ENCODE peak calls at places on chromosome 1, in ten cellular contexts. F, C, S, Z, D, P, V, L, U and R are unnamed samples.

GRCh38 chr1:151098126-151098525 is 27.6 kb downstream of the GABPB2 start:
- DNase-seq in P (no peak), F (no peak), Z (no peak), S (no peak), D (no peak), V (no peak), U (no peak), L (no peak), C (no peak), R (no peak)

GRCh38 chr1:173422456-173422976 is 54.6 kb upstream of the PRDX6 start:
- DNase-seq in P (peak; percentile 18), C (peak; percentile 4), F (no peak), U (no peak), S (no peak), Z (no peak), D (no peak), L (no peak), V (no peak), R (no peak)

GRCh38 chr1:42105025-42105424 is 48.2 kb upstream of the GUCA2B start:
- DNase-seq in Z (no peak), P (no peak), D (no peak), F (no peak), V (no peak), C (no peak), L (no peak), S (no peak), U (no peak), R (no peak)

GRCh38 chr1:168224991-168225390 is 813 bp upstream of the SFT2D2 start:
- DNase-seq in U (no peak), Z (no peak), F (no peak), V (no peak), L (no peak), S (no peak), D (no peak), C (no peak), P (no peak), R (no peak)

GRCh38 chr1:174794861-174795260 is 204.9 kb upstream of the CACYBP start:
- DNase-seq in S (no peak), U (no peak), F (no peak), L (no peak), D (no peak), P (no peak), C (no peak), Z (no peak), V (no peak), R (no peak)

GRCh38 chr1:150562384-150563339 is 13.5 kb downstream of the ADAMTSL4 start:
- DNase-seq in C (no peak), D (no peak), F (no peak), V (no peak), S (peak; percentile 81), Z (peak; percentile 72), U (peak; percentile 58), P (no peak), L (peak; percentile 43), R (no peak)

GRCh38 chr1:15261155-15262002 is 14.4 kb downstream of the FHAD1 start:
- DNase-seq in C (no peak), L (peak; percentile 84), F (no peak), U (peak; percentile 90), D (peak; percentile 57), V (no peak), Z (no peak), P (peak; percentile 43), S (peak; percentile 20), R (no peak)

GRCh38 chr1:92329356-92330129 is 30.7 kb downstream of the RPAP2 start:
- DNase-seq in S (no peak), Z (no peak), F (no peak), V (peak; percentile 25), C (no peak), P (no peak), U (no peak), D (no peak), L (no peak), R (no peak)

GRCh38 chr1:240306673-240307072 is 215.0 kb downstream of the FMN2 start:
- DNase-seq in P (no peak), F (no peak), D (no peak), V (no peak), U (no peak), S (no peak), L (no peak), C (no peak), Z (no peak), R (no peak)

GRCh38 chr1:15088146-15089025 is 65.2 kb upstream of the TMEM51 start:
- DNase-seq in U (no peak), L (no peak), S (no peak), D (no peak), P (no peak), V (no peak), F (no peak), C (no peak), Z (no peak), R (no peak)

GRCh38 chr1:32988665-32989064 is 24.1 kb upstream of the RNF19B start:
- DNase-seq in P (no peak), Z (no peak), L (no peak), U (no peak), V (no peak), F (no peak), S (no peak), D (no peak), C (no peak), R (no peak)

GRCh38 chr1:72848997-72849396 is 566.7 kb upstream of the NEGR1 start:
- DNase-seq in L (no peak), D (no peak), F (no peak), S (no peak), C (no peak), P (no peak), Z (no peak), V (no peak), U (no peak), R (no peak)

GRCh38 chr1:47331875-47332274 is 1.7 kb upstream of the CMPK1 start:
- DNase-seq in S (no peak), P (no peak), F (no peak), D (no peak), L (no peak), C (no peak), U (no peak), V (no peak), Z (no peak), R (no peak)

GRCh38 chr1:181660621-181661020 is 177.3 kb downstream of the CACNA1E start:
- DNase-seq in U (no peak), Z (no peak), V (no peak), C (no peak), S (no peak), D (no peak), F (no peak), L (no peak), P (no peak), R (no peak)
- H3K4me1 ChIP-seq in U (no peaks in the 10 kb centered on the region), Z (no peaks in the 10 kb centered on the region), V (no peaks in the 10 kb centered on the region), C (no peaks in the 10 kb centered on the region), S (no peaks in the 10 kb centered on the region), D (no peaks in the 10 kb centered on the region), F (no peaks in the 10 kb centered on the region), L (no peaks in the 10 kb centered on the region), P (no peaks in the 10 kb centered on the region), R (peaks cover 5% of the 10 kb centered on the region)

GRCh38 chr1:160625725-160626498 is 20.9 kb downstream of the SLAMF1 start:
- DNase-seq in U (no peak), C (no peak), S (no peak), V (no peak), D (no peak), L (no peak), F (no peak), P (peak; percentile 33), Z (no peak), R (no peak)
- H3K4me1 ChIP-seq in U (no peaks in the 10 kb centered on the region), C (no peaks in the 10 kb centered on the region), S (no peaks in the 10 kb centered on the region), V (peaks cover 10% of the 10 kb centered on the region), D (no peaks in the 10 kb centered on the region), L (peaks cover 3% of the 10 kb centered on the region), F (no peaks in the 10 kb centered on the region), P (no peaks in the 10 kb centered on the region), Z (peaks cover 90% of the 10 kb centered on the region), R (peaks cover 23% of the 10 kb centered on the region)

GRCh38 chr1:8871965-8872399 is 6.5 kb downstream of the ENO1 start:
- DNase-seq in F (no peak), P (no peak), V (no peak), D (no peak), C (no peak), L (no peak), S (no peak), Z (no peak), U (no peak), R (no peak)

GRCh38 chr1:8871539-8871935 is 6.9 kb downstream of the ENO1 start:
- DNase-seq in S (peak; percentile 57), Z (no peak), L (peak; percentile 82), D (no peak), C (no peak), P (no peak), F (no peak), U (no peak), V (peak; percentile 74), R (peak; percentile 56)

GRCh38 chr1:8874230-8875201 is 4.0 kb downstream of the ENO1 start:
- DNase-seq in P (no peak), S (no peak), C (no peak), F (no peak), L (no peak), Z (no peak), U (no peak), V (no peak), D (no peak), R (no peak)

GRCh38 chr1:8873506-8874229 is 4.8 kb downstream of the ENO1 start:
- DNase-seq in F (peak; percentile 44), D (peak; percentile 91), C (no peak), P (peak; percentile 60), S (peak; percentile 83), Z (no peak), V (peak; percentile 98), L (peak; percentile 97), U (peak; percentile 95), R (peak; percentile 59)

GRCh38 chr1:8873001-8873400 is 5.5 kb downstream of the ENO1 start:
- DNase-seq in U (no peak), D (no peak), P (no peak), Z (no peak), S (no peak), C (no peak), F (no peak), L (no peak), V (no peak), R (no peak)
- H3K4me1 ChIP-seq in U (no peaks in the 10 kb centered on the region), D (peaks cover 63% of the 10 kb centered on the region), P (no peaks in the 10 kb centered on the region), Z (peaks cover 62% of the 10 kb centered on the region), S (peaks cover 43% of the 10 kb centered on the region), C (peaks cover 41% of the 10 kb centered on the region), F (peaks cover 52% of the 10 kb centered on the region), L (peaks cover 9% of the 10 kb centered on the region), V (peaks cover 17% of the 10 kb centered on the region), R (peaks cover 15% of the 10 kb centered on the region)

GRCh38 chr1:234721476-234722266 is 111.7 kb upstream of the IRF2BP2 start:
- DNase-seq in S (no peak), U (peak; percentile 73), V (no peak), F (peak; percentile 53), P (peak; percentile 93), C (no peak), Z (no peak), L (peak; percentile 46), D (no peak), R (peak; percentile 50)

GRCh38 chr1:234722267-234722704 is 112.3 kb upstream of the IRF2BP2 start:
- DNase-seq in V (no peak), S (no peak), Z (no peak), D (no peak), C (no peak), P (no peak), L (no peak), U (peak; percentile 50), F (no peak), R (no peak)

GRCh38 chr1:234718509-234719453 is 108.8 kb upstream of the IRF2BP2 start:
- DNase-seq in P (no peak), C (no peak), Z (no peak), L (no peak), D (no peak), F (no peak), V (no peak), U (no peak), S (no peak), R (no peak)

GRCh38 chr1:234719454-234720258 is 109.7 kb upstream of the IRF2BP2 start:
- DNase-seq in U (peak; percentile 24), C (no peak), F (no peak), V (no peak), Z (no peak), S (no peak), L (no peak), P (no peak), D (no peak), R (no peak)

GRCh38 chr1:234720709-234721436 is 110.9 kb upstream of the IRF2BP2 start:
- DNase-seq in Z (no peak), L (no peak), P (no peak), U (peak; percentile 45), C (no peak), V (no peak), S (no peak), D (no peak), F (no peak), R (no peak)
- H3K4me1 ChIP-seq in Z (peaks cover 46% of the 10 kb centered on the region), L (peaks cover 18% of the 10 kb centered on the region), P (peaks cover 10% of the 10 kb centered on the region), U (peaks cover 11% of the 10 kb centered on the region), C (peaks cover 81% of the 10 kb centered on the region), V (peaks cover 7% of the 10 kb centered on the region), S (peaks cover 28% of the 10 kb centered on the region), D (peaks cover 44% of the 10 kb centered on the region), F (peaks cover 93% of the 10 kb centered on the region), R (peaks cover 94% of the 10 kb centered on the region)